ENCODE peak calls at places on chromosome 5, in eight cellular contexts. One of them, this sample, is unnamed.

GRCh38 chr5:39214912-39215709 is 4.3 kb downstream of the FYB1 start:
- DNase-seq in stimulated activated CD4-positive, alpha-beta T cell treated with anti-CD3 and anti-CD28 coated beads, Interleukin-1b, Interleukin-23, amount 100 ng/mL, for 24 hours: no peak
- DNase-seq in aorta: no peak
- DNase-seq in pons: no peak
- DNase-seq in activated naive CD4-positive, alpha-beta T cell: peak
- DNase-seq in HL-60: no peak
- DNase-seq in tibial artery: no peak
- DNase-seq in AML-193: no peak
- DNase-seq in this sample: no peak

GRCh38 chr5:155616779-155617392 is 603.3 kb downstream of the KIF4B start:
- DNase-seq in stimulated activated CD4-positive, alpha-beta T cell treated with anti-CD3 and anti-CD28 coated beads, Interleukin-1b, Interleukin-23, amount 100 ng/mL, for 24 hours: no peak
- DNase-seq in aorta: no peak
- DNase-seq in pons: peak
- DNase-seq in activated naive CD4-positive, alpha-beta T cell: no peak
- DNase-seq in HL-60: peak
- DNase-seq in tibial artery: peak
- DNase-seq in AML-193: peak
- DNase-seq in this sample: no peak

GRCh38 chr5:149775785-149776184 is 45.7 kb downstream of the PPARGC1B start:
- DNase-seq in stimulated activated CD4-positive, alpha-beta T cell treated with anti-CD3 and anti-CD28 coated beads, Interleukin-1b, Interleukin-23, amount 100 ng/mL, for 24 hours: no peak
- DNase-seq in aorta: no peak
- DNase-seq in pons: no peak
- DNase-seq in activated naive CD4-positive, alpha-beta T cell: no peak
- DNase-seq in HL-60: peak
- DNase-seq in tibial artery: no peak
- DNase-seq in AML-193: peak
- DNase-seq in this sample: no peak

GRCh38 chr5:151081426-151082273 is 816 bp upstream of the TNIP1 start:
- DNase-seq in stimulated activated CD4-positive, alpha-beta T cell treated with anti-CD3 and anti-CD28 coated beads, Interleukin-1b, Interleukin-23, amount 100 ng/mL, for 24 hours: no peak
- DNase-seq in aorta: no peak
- DNase-seq in pons: no peak
- DNase-seq in activated naive CD4-positive, alpha-beta T cell: no peak
- DNase-seq in HL-60: no peak
- DNase-seq in tibial artery: no peak
- DNase-seq in AML-193: no peak
- DNase-seq in this sample: no peak

GRCh38 chr5:981466-981865 is 27.1 kb upstream of the NKD2 start:
- DNase-seq in stimulated activated CD4-positive, alpha-beta T cell treated with anti-CD3 and anti-CD28 coated beads, Interleukin-1b, Interleukin-23, amount 100 ng/mL, for 24 hours: no peak
- DNase-seq in aorta: peak
- DNase-seq in pons: no peak
- DNase-seq in activated naive CD4-positive, alpha-beta T cell: no peak
- DNase-seq in HL-60: no peak
- DNase-seq in tibial artery: no peak
- DNase-seq in AML-193: no peak
- DNase-seq in this sample: no peak

GRCh38 chr5:126854526-126855110 is 77.7 kb downstream of the LMNB1 start:
- DNase-seq in stimulated activated CD4-positive, alpha-beta T cell treated with anti-CD3 and anti-CD28 coated beads, Interleukin-1b, Interleukin-23, amount 100 ng/mL, for 24 hours: no peak
- DNase-seq in aorta: no peak
- DNase-seq in pons: no peak
- DNase-seq in activated naive CD4-positive, alpha-beta T cell: no peak
- DNase-seq in HL-60: no peak
- DNase-seq in tibial artery: no peak
- DNase-seq in AML-193: no peak
- DNase-seq in this sample: no peak

GRCh38 chr5:72141440-72142271 is 34.4 kb downstream of the MAP1B start:
- DNase-seq in stimulated activated CD4-positive, alpha-beta T cell treated with anti-CD3 and anti-CD28 coated beads, Interleukin-1b, Interleukin-23, amount 100 ng/mL, for 24 hours: no peak
- DNase-seq in aorta: peak
- DNase-seq in pons: no peak
- DNase-seq in activated naive CD4-positive, alpha-beta T cell: no peak
- DNase-seq in HL-60: no peak
- DNase-seq in tibial artery: peak
- DNase-seq in AML-193: no peak
- DNase-seq in this sample: no peak

GRCh38 chr5:44532981-44533380 is 143.8 kb upstream of the FGF10 start:
- DNase-seq in stimulated activated CD4-positive, alpha-beta T cell treated with anti-CD3 and anti-CD28 coated beads, Interleukin-1b, Interleukin-23, amount 100 ng/mL, for 24 hours: no peak
- DNase-seq in aorta: no peak
- DNase-seq in pons: no peak
- DNase-seq in activated naive CD4-positive, alpha-beta T cell: no peak
- DNase-seq in HL-60: no peak
- DNase-seq in tibial artery: no peak
- DNase-seq in AML-193: no peak
- DNase-seq in this sample: no peak

GRCh38 chr5:38602641-38603040 is 46.2 kb upstream of the LIFR start:
- DNase-seq in stimulated activated CD4-positive, alpha-beta T cell treated with anti-CD3 and anti-CD28 coated beads, Interleukin-1b, Interleukin-23, amount 100 ng/mL, for 24 hours: no peak
- DNase-seq in aorta: no peak
- DNase-seq in pons: no peak
- DNase-seq in activated naive CD4-positive, alpha-beta T cell: no peak
- DNase-seq in HL-60: no peak
- DNase-seq in tibial artery: no peak
- DNase-seq in AML-193: no peak
- DNase-seq in this sample: no peak

GRCh38 chr5:100519075-100519474 is 16.1 kb upstream of the FAM174A start:
- DNase-seq in stimulated activated CD4-positive, alpha-beta T cell treated with anti-CD3 and anti-CD28 coated beads, Interleukin-1b, Interleukin-23, amount 100 ng/mL, for 24 hours: no peak
- DNase-seq in aorta: no peak
- DNase-seq in pons: no peak
- DNase-seq in activated naive CD4-positive, alpha-beta T cell: no peak
- DNase-seq in HL-60: no peak
- DNase-seq in tibial artery: no peak
- DNase-seq in AML-193: no peak
- DNase-seq in this sample: no peak

GRCh38 chr5:173670791-173671120 is 54.3 kb upstream of the BOD1 start:
- DNase-seq in stimulated activated CD4-positive, alpha-beta T cell treated with anti-CD3 and anti-CD28 coated beads, Interleukin-1b, Interleukin-23, amount 100 ng/mL, for 24 hours: no peak
- DNase-seq in aorta: no peak
- DNase-seq in pons: no peak
- DNase-seq in activated naive CD4-positive, alpha-beta T cell: no peak
- DNase-seq in HL-60: no peak
- DNase-seq in tibial artery: no peak
- DNase-seq in AML-193: no peak
- DNase-seq in this sample: no peak

GRCh38 chr5:172749881-172750608 is 20.9 kb downstream of the DUSP1 start:
- DNase-seq in stimulated activated CD4-positive, alpha-beta T cell treated with anti-CD3 and anti-CD28 coated beads, Interleukin-1b, Interleukin-23, amount 100 ng/mL, for 24 hours: no peak
- DNase-seq in aorta: peak
- DNase-seq in pons: peak
- DNase-seq in activated naive CD4-positive, alpha-beta T cell: no peak
- DNase-seq in HL-60: no peak
- DNase-seq in tibial artery: no peak
- DNase-seq in AML-193: no peak
- DNase-seq in this sample: no peak

GRCh38 chr5:147065071-147065470 is 169.8 kb upstream of the STK32A start:
- DNase-seq in stimulated activated CD4-positive, alpha-beta T cell treated with anti-CD3 and anti-CD28 coated beads, Interleukin-1b, Interleukin-23, amount 100 ng/mL, for 24 hours: no peak
- DNase-seq in aorta: no peak
- DNase-seq in pons: no peak
- DNase-seq in activated naive CD4-positive, alpha-beta T cell: no peak
- DNase-seq in HL-60: no peak
- DNase-seq in tibial artery: no peak
- DNase-seq in AML-193: no peak
- DNase-seq in this sample: no peak

GRCh38 chr5:73844165-73844564 is 218.2 kb downstream of the ARHGEF28 start:
- DNase-seq in stimulated activated CD4-positive, alpha-beta T cell treated with anti-CD3 and anti-CD28 coated beads, Interleukin-1b, Interleukin-23, amount 100 ng/mL, for 24 hours: no peak
- DNase-seq in aorta: no peak
- DNase-seq in pons: no peak
- DNase-seq in activated naive CD4-positive, alpha-beta T cell: no peak
- DNase-seq in HL-60: no peak
- DNase-seq in tibial artery: no peak
- DNase-seq in AML-193: no peak
- DNase-seq in this sample: no peak

GRCh38 chr5:146805099-146805498 is 73.5 kb downstream of the PPP2R2B start:
- DNase-seq in stimulated activated CD4-positive, alpha-beta T cell treated with anti-CD3 and anti-CD28 coated beads, Interleukin-1b, Interleukin-23, amount 100 ng/mL, for 24 hours: no peak
- DNase-seq in aorta: no peak
- DNase-seq in pons: no peak
- DNase-seq in activated naive CD4-positive, alpha-beta T cell: no peak
- DNase-seq in HL-60: no peak
- DNase-seq in tibial artery: no peak
- DNase-seq in AML-193: no peak
- DNase-seq in this sample: no peak

GRCh38 chr5:32443145-32443540 is 1.4 kb downstream of the ZFR start:
- DNase-seq in stimulated activated CD4-positive, alpha-beta T cell treated with anti-CD3 and anti-CD28 coated beads, Interleukin-1b, Interleukin-23, amount 100 ng/mL, for 24 hours: no peak
- DNase-seq in aorta: no peak
- DNase-seq in pons: no peak
- DNase-seq in activated naive CD4-positive, alpha-beta T cell: no peak
- DNase-seq in HL-60: no peak
- DNase-seq in tibial artery: no peak
- DNase-seq in AML-193: peak
- DNase-seq in this sample: no peak

GRCh38 chr5:179819296-179820126 is 1.2 kb upstream of the SQSTM1 start:
- DNase-seq in stimulated activated CD4-positive, alpha-beta T cell treated with anti-CD3 and anti-CD28 coated beads, Interleukin-1b, Interleukin-23, amount 100 ng/mL, for 24 hours: no peak
- DNase-seq in aorta: peak
- DNase-seq in pons: peak
- DNase-seq in activated naive CD4-positive, alpha-beta T cell: no peak
- DNase-seq in HL-60: no peak
- DNase-seq in tibial artery: peak
- DNase-seq in AML-193: no peak
- DNase-seq in this sample: no peak